ENCODE peak calls at places on chromosomes 3 and 15, in nine cellular contexts. L is thyroid gland; E is LoVo; H is activated CD4-positive, alpha-beta memory T cell treated with anti-CD3 and anti-CD28 coated beads, Interleukin-2, amount 10 ng/mL, durations not matched to agents 7 days and 5 days; W is stromal cell of bone marrow; G is sigmoid colon; N is stimulated activated CD8-positive, alpha-beta memory T cell treated with anti-CD3 and anti-CD28 coated beads, Interleukin-12 subunit alpha, Interleukin-12 subunit beta, amount 100 ng/mL, for 4 hours; R is activated T-cell treated with anti-CD3 and anti-CD28 coated beads for 48 hours; Y is germinal center. T is an unnamed sample.

GRCh38 chr3:46934508-46935167 is 41.9 kb downstream of the CCDC12 start:
- DNase-seq in L (peak; percentile 58), E (no peak), H (no peak), W (peak; percentile 53), G (peak; percentile 66), N (no peak), R (no peak), Y (no peak), T (no peak)

GRCh38 chr15:56619881-56620280 is 113.4 kb downstream of the ZNF280D start:
- DNase-seq in L (no peak), E (no peak), H (no peak), W (no peak), G (no peak), N (no peak), R (no peak), Y (no peak), T (no peak)

GRCh38 chr3:126083511-126083912 is 412 bp downstream of the SLC41A3 start:
- DNase-seq in L (peak; percentile 54), E (peak; percentile 50), H (peak; percentile 63), W (no peak), G (no peak), N (no peak), R (peak; percentile 46), Y (peak; percentile 65), T (no peak)

GRCh38 chr3:138348950-138349739 is 766 bp downstream of the MRAS start:
- DNase-seq in L (peak; percentile 43), E (no peak), H (no peak), W (no peak), G (peak; percentile 74), N (no peak), R (no peak), Y (no peak), T (no peak)

GRCh38 chr3:123275691-123276090 is 73.9 kb downstream of the SEC22A start:
- DNase-seq in L (no peak), E (no peak), H (no peak), W (no peak), G (no peak), N (no peak), R (no peak), Y (no peak), T (no peak)

GRCh38 chr3:187798126-187798525 is 52.9 kb upstream of the BCL6 start:
- DNase-seq in L (no peak), E (no peak), H (no peak), W (no peak), G (no peak), N (no peak), R (no peak), Y (no peak), T (no peak)

GRCh38 chr3:76753599-76753998 is 286.3 kb upstream of the ROBO2 start:
- DNase-seq in L (no peak), E (no peak), H (no peak), W (no peak), G (no peak), N (no peak), R (no peak), Y (no peak), T (no peak)

GRCh38 chr3:59243476-59243875 is 193.7 kb upstream of the CFAP20DC start:
- DNase-seq in L (no peak), E (no peak), H (no peak), W (no peak), G (no peak), N (no peak), R (no peak), Y (no peak), T (no peak)

T was measured in AG04449.